ENCODE peak calls at places on chromosome 7, in five cellular contexts. J is GM23248; O is naive thymus-derived CD4-positive, alpha-beta T cell; Y is mesendoderm; T is fibroblast of pulmonary artery. C is an unnamed sample.
A peak's percentile ranks its signal among the peaks of the same experiment; 100 is the strongest.

GRCh38 chr7:6228363-6228762 is 44.1 kb downstream of the CYTH3 start:
- DNase-seq in J (peak; percentile 35), O (no peak), Y (no peak), T (peak; percentile 69), C (no peak)

GRCh38 chr7:134777908-134778580 is 1.4 kb upstream of the CALD1 start:
- DNase-seq in J (peak; percentile 63), O (no peak), Y (no peak), T (peak; percentile 79), C (no peak)

GRCh38 chr7:24505968-24506367 is 67.3 kb upstream of the PALS2 start:
- DNase-seq in J (no peak), O (no peak), Y (peak; percentile 31), T (no peak), C (no peak)

GRCh38 chr7:100483728-100484635 is at the start of gene NYAP1:
- DNase-seq in J (no peak), O (peak; percentile 56), Y (peak; percentile 64), T (peak; percentile 62), C (peak; percentile 37)

GRCh38 chr7:20229652-20230500 is 12.7 kb upstream of the MACC1 start:
- DNase-seq in J (peak; percentile 90), O (no peak), Y (no peak), T (peak; percentile 97), C (no peak)

GRCh38 chr7:69147631-69148030 is 450.6 kb upstream of the AUTS2 start:
- DNase-seq in J (no peak), O (no peak), Y (no peak), T (no peak), C (no peak)

GRCh38 chr7:16564909-16565426 is 38.3 kb downstream of the LRRC72 start:
- DNase-seq in J (peak; percentile 66), O (peak; percentile 49), Y (peak; percentile 79), T (peak; percentile 73), C (peak; percentile 80)

GRCh38 chr7:30751696-30752273 is at the start of gene INMT:
- DNase-seq in J (peak; percentile 19), O (no peak), Y (no peak), T (peak; percentile 49), C (no peak)

GRCh38 chr7:70334883-70335282 is 736.6 kb downstream of the AUTS2 start:
- DNase-seq in J (no peak), O (peak; percentile 44), Y (no peak), T (no peak), C (peak; percentile 43)

GRCh38 chr7:47931005-47931787 is 17.1 kb downstream of the PKD1L1 start:
- DNase-seq in J (peak; percentile 55), O (no peak), Y (no peak), T (no peak), C (no peak)

GRCh38 chr7:81924494-81924893 is 154.6 kb upstream of the HGF start:
- DNase-seq in J (no peak), O (no peak), Y (no peak), T (no peak), C (no peak)

GRCh38 chr7:28168393-28169158 is 12.0 kb downstream of the JAZF1 start:
- DNase-seq in J (peak; percentile 48), O (no peak), Y (no peak), T (no peak), C (no peak)

GRCh38 chr7:28165971-28166955 is 14.3 kb downstream of the JAZF1 start:
- DNase-seq in J (peak; percentile 90), O (no peak), Y (no peak), T (peak; percentile 79), C (no peak)

GRCh38 chr7:28165221-28165807 is 15.3 kb downstream of the JAZF1 start:
- DNase-seq in J (peak; percentile 32), O (no peak), Y (no peak), T (no peak), C (no peak)

GRCh38 chr7:28169166-28169713 is 11.4 kb downstream of the JAZF1 start:
- DNase-seq in J (peak; percentile 23), O (no peak), Y (peak; percentile 62), T (no peak), C (no peak)

DNA sequence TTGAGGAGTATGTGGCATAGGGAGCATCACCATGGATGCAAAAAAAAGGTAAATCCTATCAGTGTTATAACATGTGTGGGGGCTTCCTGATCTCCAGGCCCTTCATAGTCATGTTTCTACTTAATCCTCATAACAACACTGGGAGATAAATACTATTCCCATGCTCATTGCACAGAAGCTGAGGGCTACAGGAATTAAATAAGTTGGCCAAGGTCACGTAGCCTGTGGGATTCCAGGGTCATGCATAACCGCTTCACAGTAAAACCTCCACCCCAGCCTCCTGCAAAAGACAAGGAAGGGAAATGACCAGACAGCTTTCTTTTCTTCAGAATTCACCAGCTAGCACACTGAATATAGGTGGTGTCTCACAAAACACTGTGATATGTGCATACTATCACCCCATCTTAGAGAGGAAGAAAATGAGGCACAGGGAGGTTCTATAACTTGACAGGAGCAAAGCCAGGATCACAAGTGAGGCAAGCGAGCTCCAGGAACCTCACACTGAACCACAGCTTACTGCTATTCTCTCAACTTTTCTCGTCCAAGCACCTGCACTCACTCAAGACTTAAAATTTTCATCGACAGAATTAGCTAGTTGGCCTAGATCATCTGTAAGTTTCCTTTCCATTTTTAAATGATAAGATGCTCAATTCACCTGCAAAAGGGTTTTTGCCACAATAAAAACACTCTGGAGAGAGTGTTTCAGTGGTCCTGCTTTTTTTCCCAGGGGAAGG is 13.4 kb downstream of the JAZF1 start:
- DNase-seq in J (no peak), O (no peak), Y (no peak), T (no peak), C (no peak)
- H3K4me3 ChIP-seq in J (peak overlapping the region; percentile 51), O (no peak overlapping the region), Y (no peak overlapping the region), T (no peak overlapping the region), C (no peak overlapping the region)

DNA sequence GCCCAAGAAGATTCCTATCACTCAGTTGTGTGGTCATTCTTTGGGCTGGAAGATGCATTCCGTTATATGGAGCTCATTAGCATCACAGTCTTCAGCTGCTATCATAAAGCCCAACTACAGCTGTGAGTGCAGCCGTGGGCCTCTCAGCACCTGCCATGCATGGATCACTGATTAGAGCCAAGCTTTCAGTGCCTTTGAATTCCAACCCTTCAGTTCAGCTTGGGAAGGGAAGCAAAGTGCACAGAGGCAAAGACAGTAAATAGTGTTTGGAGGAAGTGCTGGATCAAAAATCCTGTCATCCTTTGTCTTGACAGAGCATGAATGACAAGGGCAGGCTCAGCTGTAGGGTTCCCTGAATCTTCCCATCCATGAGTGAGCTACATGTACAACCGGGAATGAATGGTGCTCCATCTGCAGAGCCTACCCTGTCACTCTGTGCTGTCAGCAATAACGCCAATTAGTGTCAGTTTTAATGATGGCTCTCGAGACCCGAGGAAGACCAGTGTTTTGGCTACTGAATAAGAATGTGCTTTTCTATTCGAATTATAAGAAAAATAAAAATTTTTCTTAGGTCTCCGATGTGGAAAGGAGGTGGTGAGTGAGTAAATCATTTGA is 153.8 kb downstream of the DNAJB9 start:
- DNase-seq in J (no peak), O (no peak), Y (no peak), T (no peak), C (no peak)
- H3K4me3 ChIP-seq in J (no peak overlapping the region), O (no peak overlapping the region), Y (no peak overlapping the region), T (no peak overlapping the region), C (no peak overlapping the region)

GRCh38 chr7:150420242-150420641 is 30.2 kb upstream of the GIMAP8 start:
- DNase-seq in J (no peak), O (no peak), Y (no peak), T (no peak), C (no peak)

GRCh38 chr7:150417239-150417638 is 33.2 kb upstream of the GIMAP8 start:
- DNase-seq in J (no peak), O (no peak), Y (no peak), T (no peak), C (no peak)

GRCh38 chr7:150421831-150422230 is 28.6 kb upstream of the GIMAP8 start:
- DNase-seq in J (no peak), O (no peak), Y (no peak), T (no peak), C (no peak)

GRCh38 chr7:150417863-150418262 is 32.6 kb upstream of the GIMAP8 start:
- DNase-seq in J (no peak), O (no peak), Y (no peak), T (no peak), C (no peak)

DNA sequence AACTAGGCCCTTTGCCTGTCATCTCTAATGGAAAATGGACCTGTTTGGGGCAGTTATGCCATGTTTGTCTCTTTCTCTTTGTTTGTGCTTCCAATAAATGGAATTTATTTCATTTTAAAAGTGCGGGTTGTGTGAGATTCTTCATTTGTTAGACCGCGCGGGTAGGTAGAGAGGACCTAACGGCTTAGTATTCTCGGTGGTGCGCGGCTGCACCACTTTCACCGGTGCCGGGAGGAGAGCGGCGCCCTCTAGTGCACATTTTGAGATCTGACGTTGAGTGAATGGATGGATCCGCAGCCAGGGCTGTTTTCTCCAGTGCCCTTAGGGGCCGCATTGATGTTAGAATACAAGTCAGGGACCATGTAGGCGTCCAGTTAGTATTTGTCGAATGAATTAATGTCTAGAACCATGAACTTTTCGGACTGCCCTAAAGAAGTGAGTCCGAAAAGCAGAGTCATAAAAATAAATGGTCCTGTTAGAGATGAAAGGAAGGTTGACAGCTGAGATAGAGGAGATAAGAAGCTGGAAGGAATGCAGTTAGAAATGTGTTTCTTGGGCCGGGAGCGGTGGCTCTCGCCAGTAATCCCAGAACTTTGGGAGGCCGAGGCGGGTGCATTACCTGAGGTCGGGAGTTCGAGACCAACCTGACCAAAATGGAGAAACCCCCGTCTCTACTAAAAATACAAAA is 29.3 kb upstream of the GIMAP8 start:
- DNase-seq in J (peak; percentile 81), O (peak; percentile 81), Y (peak; percentile 84), T (peak; percentile 82), C (peak; percentile 77)
- H3K4me3 ChIP-seq in J (no peak overlapping the region), O (no peak overlapping the region), Y (no peak overlapping the region), T (no peak overlapping the region), C (no peak overlapping the region)

GRCh38 chr7:129512192-129512591 is 9.9 kb downstream of the SMKR1 start:
- DNase-seq in J (no peak), O (no peak), Y (no peak), T (no peak), C (no peak)
- H3K4me3 ChIP-seq in J (no peak overlapping the region), O (no peak overlapping the region), Y (no peak overlapping the region), T (no peak overlapping the region), C (no peak overlapping the region)

GRCh38 chr7:116502201-116503096 is 2.9 kb downstream of the CAV2 start:
- DNase-seq in J (no peak), O (no peak), Y (no peak), T (no peak), C (no peak)

GRCh38 chr7:116497708-116498107 is 1.8 kb upstream of the CAV2 start:
- DNase-seq in J (peak; percentile 19), O (no peak), Y (no peak), T (no peak), C (no peak)

GRCh38 chr7:116499168-116500070 is at the start of gene CAV2:
- DNase-seq in J (peak; percentile 85), O (no peak), Y (peak; percentile 80), T (peak; percentile 53), C (no peak)

GRCh38 chr7:116501425-116502167 is 2.1 kb downstream of the CAV2 start:
- DNase-seq in J (peak; percentile 31), O (no peak), Y (no peak), T (no peak), C (no peak)

DNA sequence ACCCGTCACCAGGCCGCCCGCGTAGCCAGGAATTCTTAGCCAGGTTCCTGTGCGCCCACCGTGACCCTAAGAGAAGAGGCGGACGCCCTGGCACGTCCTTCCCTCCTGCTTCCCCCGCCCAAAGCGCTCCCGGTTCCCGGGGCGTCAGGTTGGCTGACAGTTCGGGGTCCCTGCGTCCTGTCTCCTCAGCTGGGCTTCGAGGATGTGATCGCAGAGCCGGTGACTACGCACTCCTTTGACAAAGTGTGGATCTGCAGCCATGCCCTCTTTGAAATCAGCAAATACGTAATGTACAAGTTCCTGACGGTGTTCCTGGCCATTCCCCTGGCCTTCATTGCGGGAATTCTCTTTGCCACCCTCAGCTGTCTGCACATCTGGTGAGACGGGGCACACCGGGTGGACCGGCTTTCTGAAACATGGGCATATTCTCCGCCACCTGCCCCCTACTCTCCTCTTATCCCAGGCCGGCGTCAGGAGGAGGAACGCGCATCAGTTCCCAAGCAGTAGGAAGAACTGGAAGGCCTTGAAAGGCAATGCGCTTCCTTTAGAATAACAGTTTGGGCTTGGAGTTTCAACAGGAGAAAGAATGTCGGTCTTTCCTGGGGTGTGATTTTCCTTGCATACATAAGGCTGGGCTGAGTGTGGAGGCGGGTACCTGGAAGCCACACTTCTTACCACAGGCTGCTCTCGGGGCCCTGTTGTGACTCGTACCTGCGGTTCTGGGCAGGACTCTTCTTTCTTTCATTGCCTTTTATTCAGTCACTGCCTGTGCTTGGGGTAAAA is 724 bp downstream of the CAV2 start:
- DNase-seq in J (peak; percentile 69), O (no peak), Y (peak; percentile 79), T (peak; percentile 62), C (no peak)
- H3K4me3 ChIP-seq in J (peak overlapping the region; percentile 88), O (peak overlapping the region; percentile 47), Y (peak overlapping the region; percentile 44), T (peak overlapping the region; percentile 67), C (no peak overlapping the region)

C was measured in Jurkat, Clone E6-1.